ENCODE peak calls at places on chromosomes 13 and 19, in four cellular contexts. V is breast epithelium, R is right lobe of liver, E is brain microvascular endothelial cell. O is an unnamed sample.

GRCh38 chr13:42880241-42880640 is 98.9 kb downstream of the FAM216B start:
- DNase-seq in V (no peak), R (no peak), E (no peak), O (no peak)

GRCh38 chr19:33416307-33417215 is 43.1 kb downstream of the CEBPG start:
- DNase-seq in V (peak; percentile 41), R (peak; percentile 62), E (peak; percentile 66), O (no peak)

GRCh38 chr19:2627319-2627829 is 75.1 kb downstream of the GNG7 start:
- DNase-seq in V (peak; percentile 88), R (peak; percentile 90), E (peak; percentile 98), O (peak; percentile 71)

GRCh38 chr13:45196091-45196490 is 4.8 kb downstream of the KCTD4 start:
- DNase-seq in V (no peak), R (no peak), E (no peak), O (no peak)

GRCh38 chr13:110391273-110391672 is 84.2 kb downstream of the COL4A2 start:
- DNase-seq in V (no peak), R (no peak), E (peak; percentile 68), O (no peak)

GRCh38 chr19:41918095-41918494 is 10.2 kb downstream of the ERFL start:
- DNase-seq in V (no peak), R (no peak), E (no peak), O (no peak)

GRCh38 chr13:74132768-74133656 is 1.2 kb downstream of the KLF12 start:
- DNase-seq in V (no peak), R (no peak), E (no peak), O (peak; percentile 36)

GRCh38 chr19:34960103-34960805 is 3.8 kb downstream of the ZNF792 start:
- DNase-seq in V (no peak), R (no peak), E (peak; percentile 20), O (no peak)

GRCh38 chr13:79361299-79361698 is 44.8 kb downstream of the RBM26 start:
- DNase-seq in V (no peak), R (no peak), E (no peak), O (no peak)

GRCh38 chr19:4103073-4103418 is 20.9 kb downstream of the MAP2K2 start:
- DNase-seq in V (no peak), R (no peak), E (no peak), O (no peak)

GRCh38 chr19:5115351-5115750 is 146.4 kb downstream of the KDM4B start:
- DNase-seq in V (no peak), R (no peak), E (no peak), O (no peak)

GRCh38 chr13:33363328-33363727 is 77.8 kb upstream of the STARD13 start:
- DNase-seq in V (no peak), R (no peak), E (no peak), O (no peak)

GRCh38 chr19:31383553-31383952 is 34.3 kb upstream of the TSHZ3 start:
- DNase-seq in V (no peak), R (no peak), E (no peak), O (no peak)

GRCh38 chr13:32956595-32956933 is 59.7 kb upstream of the KL start:
- DNase-seq in V (no peak), R (no peak), E (no peak), O (no peak)

GRCh38 chr19:5913739-5914357 is at the start of gene CAPS:
- DNase-seq in V (peak; percentile 37), R (no peak), E (no peak), O (no peak)

GRCh38 chr13:39263033-39263432 is 224.8 kb downstream of the NHLRC3 start:
- DNase-seq in V (no peak), R (no peak), E (peak; percentile 50), O (peak; percentile 64)

GRCh38 chr13:65112123-65113075 is 2117.7 kb downstream of the PCDH9 start:
- DNase-seq in V (no peak), R (no peak), E (peak; percentile 29), O (no peak)

GRCh38 chr13:98471895-98472294 is 105.0 kb downstream of the STK24 start:
- DNase-seq in V (no peak), R (no peak), E (no peak), O (no peak)

GRCh38 chr13:22648325-22648758 is 532.4 kb upstream of the SGCG start:
- DNase-seq in V (no peak), R (no peak), E (no peak), O (no peak)

GRCh38 chr19:40690699-40691420 is 409 bp upstream of the NUMBL start:
- DNase-seq in V (peak; percentile 90), R (peak; percentile 95), E (peak; percentile 87), O (peak; percentile 94)

GRCh38 chr13:46894534-46894906 is 2.3 kb downstream of the HTR2A start:
- DNase-seq in V (no peak), R (no peak), E (no peak), O (no peak)

GRCh38 chr19:57825501-57825900 is 4.6 kb upstream of the ZNF587B start:
- DNase-seq in V (no peak), R (no peak), E (no peak), O (no peak)

GRCh38 chr19:10625003-10625761 is at the start of gene SLC44A2:
- DNase-seq in V (peak; percentile 80), R (peak; percentile 82), E (peak; percentile 26), O (peak; percentile 74)

GRCh38 chr19:18317998-18318800 is 4.7 kb downstream of the LSM4 start:
- DNase-seq in V (no peak), R (peak; percentile 69), E (no peak), O (no peak)

GRCh38 chr19:3572132-3572854 is 451 bp upstream of the HMG20B start:
- DNase-seq in V (peak; percentile 100), R (peak; percentile 100), E (peak; percentile 100), O (peak; percentile 100)

GRCh38 chr19:49061445-49061844 is 3.2 kb downstream of the NTF4 start:
- DNase-seq in V (no peak), R (no peak), E (no peak), O (no peak)

GRCh38 chr13:50783066-50783465 is 60.4 kb downstream of the DLEU7 start:
- DNase-seq in V (no peak), R (no peak), E (no peak), O (no peak)

GRCh38 chr13:110929104-110929777 is 14.4 kb upstream of the ANKRD10 start:
- DNase-seq in V (no peak), R (no peak), E (no peak), O (no peak)

GRCh38 chr19:41993612-41994483 is at the start of gene ATP1A3:
- DNase-seq in V (no peak), R (no peak), E (peak; percentile 20), O (peak; percentile 67)

GRCh38 chr19:29315566-29315965 is 102.6 kb upstream of the UQCRFS1 start:
- DNase-seq in V (no peak), R (no peak), E (no peak), O (no peak)

GRCh38 chr19:22116760-22117159 is 64.5 kb downstream of the ZNF257 start:
- DNase-seq in V (no peak), R (no peak), E (no peak), O (no peak)

GRCh38 chr19:51521357-51521756 is 10.1 kb downstream of the SIGLEC6 start:
- DNase-seq in V (no peak), R (no peak), E (no peak), O (no peak)

GRCh38 chr13:36666482-36667264 is 7.1 kb upstream of the SERTM1 start:
- DNase-seq in V (no peak), R (no peak), E (no peak), O (no peak)

GRCh38 chr13:59447846-59448620 is 715.7 kb downstream of the DIAPH3 start:
- DNase-seq in V (no peak), R (no peak), E (peak; percentile 75), O (no peak)
- H3K4me3 ChIP-seq in V (no peak overlapping the region), R (no peak overlapping the region), E (no peak overlapping the region), O (no peak overlapping the region)

GRCh38 chr13:66689628-66690027 is 540.5 kb downstream of the PCDH9 start:
- DNase-seq in V (no peak), R (no peak), E (peak; percentile 36), O (no peak)
- TF ChIP-seq CTCF in V (no peak), R (peak; percentile 15), E (peak; percentile 65), O (peak; percentile 40)

DNA sequence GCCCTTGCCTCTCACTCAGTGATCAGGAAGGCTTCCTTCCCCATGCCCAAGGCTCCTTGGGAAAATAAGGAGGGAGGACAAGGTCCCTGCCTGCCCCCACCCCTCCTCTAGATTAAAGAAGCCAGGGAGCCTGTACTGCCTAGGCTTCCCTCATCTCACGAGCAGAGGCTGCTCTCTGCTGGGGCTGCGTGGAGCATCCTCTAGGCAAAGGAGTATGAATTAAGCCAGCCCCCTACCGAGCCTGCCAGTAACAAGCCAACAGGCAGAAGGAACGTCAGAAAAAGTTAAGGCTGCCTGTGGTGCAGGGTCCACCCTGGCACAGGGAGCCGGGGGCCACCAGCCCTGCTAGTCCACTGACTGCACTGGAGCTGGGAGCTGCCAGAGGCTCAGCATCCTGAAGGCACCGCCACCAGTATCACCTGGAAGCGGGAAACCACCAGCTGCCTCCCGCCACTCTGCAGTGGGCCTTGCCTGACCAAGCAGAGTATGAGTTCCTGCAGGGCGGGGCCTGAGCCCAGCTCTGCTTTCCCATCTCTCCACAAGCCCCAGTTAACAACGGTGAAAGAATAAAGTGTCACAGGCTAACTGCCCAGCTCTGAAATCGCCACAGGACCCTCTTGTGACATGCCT is 6.8 kb downstream of the NAPA start:
- DNase-seq in V (no peak), R (no peak), E (no peak), O (no peak)
- H3K27ac ChIP-seq in V (peak overlapping the region; percentile 85), R (no peak overlapping the region), E (no peak overlapping the region), O (peak overlapping the region; percentile 94)

GRCh38 chr19:16588824-16589577 is 16.8 kb upstream of the SLC35E1 start:
- DNase-seq in V (no peak), R (no peak), E (no peak), O (no peak)
- H3K4me3 ChIP-seq in V (no peak overlapping the region), R (no peak overlapping the region), E (no peak overlapping the region), O (no peak overlapping the region)

GRCh38 chr13:41457589-41458186 is 338 bp downstream of the RGCC start:
- DNase-seq in V (no peak), R (no peak), E (no peak), O (no peak)

GRCh38 chr13:41458939-41459753 is 1.8 kb downstream of the RGCC start:
- DNase-seq in V (peak; percentile 28), R (no peak), E (peak; percentile 51), O (no peak)

GRCh38 chr13:41456768-41457588 is at the start of gene RGCC:
- DNase-seq in V (peak; percentile 71), R (peak; percentile 74), E (peak; percentile 61), O (peak; percentile 89)

GRCh38 chr13:41459754-41460111 is 2.4 kb downstream of the RGCC start:
- DNase-seq in V (no peak), R (no peak), E (no peak), O (no peak)

DNA sequence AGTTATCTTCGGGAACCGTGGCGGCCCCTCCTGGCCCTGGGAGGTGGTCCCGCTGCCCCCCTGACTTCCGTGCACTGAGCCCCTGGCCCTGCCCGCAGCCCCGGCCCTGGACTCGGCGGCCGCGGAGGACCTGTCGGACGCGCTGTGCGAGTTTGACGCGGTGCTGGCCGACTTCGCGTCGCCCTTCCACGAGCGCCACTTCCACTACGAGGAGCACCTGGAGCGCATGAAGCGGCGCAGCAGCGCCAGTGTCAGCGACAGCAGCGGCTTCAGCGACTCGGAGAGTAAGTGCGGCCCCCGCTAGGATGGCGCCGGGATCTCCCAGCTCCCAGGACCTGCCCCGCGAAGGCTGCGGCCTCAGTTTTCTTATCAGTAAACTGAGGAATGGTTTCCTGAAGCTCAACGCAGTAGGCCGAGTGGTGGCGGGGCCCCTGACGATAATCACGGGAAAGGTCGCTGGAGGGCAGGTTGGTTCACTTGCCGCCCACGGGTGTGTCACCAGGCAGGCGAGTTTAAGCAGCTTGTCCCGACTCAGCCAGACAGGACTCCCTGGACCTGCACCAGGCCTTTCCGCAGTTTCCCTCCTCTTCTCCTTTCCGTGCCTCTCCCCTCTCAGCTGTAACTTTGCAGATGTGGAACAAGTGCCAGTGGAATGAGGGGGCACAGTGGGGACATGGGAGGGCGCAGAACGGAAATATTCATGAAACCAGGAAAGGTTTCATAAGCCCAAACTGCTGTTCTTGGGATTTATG is 1.0 kb downstream of the RGCC start:
- DNase-seq in V (no peak), R (peak; percentile 71), E (no peak), O (peak; percentile 31)
- TF ChIP-seq CTCF in V (no peak), R (no peak), E (peak; percentile 1), O (no peak)

O was measured in dorsolateral prefrontal cortex.